ENCODE peak calls at places on chromosomes 1 and 21, in ten cellular contexts. One of them, this sample, is unnamed.

GRCh38 chr1:165381745-165382530 is 25.4 kb upstream of the LMX1A start:
- DNase-seq in COR-L47: no peak
- DNase-seq in RPMI8226: no peak
- DNase-seq in HuH-7.5: no peak
- DNase-seq in EH: peak
- DNase-seq in effector CD4-positive, alpha-beta T cell: no peak
- DNase-seq in NCI-H460: no peak
- DNase-seq in AG10803: peak
- DNase-seq in GOT3: no peak
- DNase-seq in iPS-NIHi11: no peak
- DNase-seq in this sample: no peak

GRCh38 chr1:228969968-228970800 is 234.9 kb downstream of the RHOU start:
- DNase-seq in iPS-NIHi11: no peak
- DNase-seq in effector CD4-positive, alpha-beta T cell: no peak
- DNase-seq in RPMI8226: no peak
- DNase-seq in HuH-7.5: no peak
- DNase-seq in AG10803: no peak
- DNase-seq in EH: no peak
- DNase-seq in COR-L47: no peak
- DNase-seq in GOT3: no peak
- DNase-seq in NCI-H460: no peak
- DNase-seq in this sample: no peak

GRCh38 chr1:66730462-66730861 is 21.8 kb upstream of the DYNLT5 start:
- DNase-seq in AG10803: no peak
- DNase-seq in EH: no peak
- DNase-seq in HuH-7.5: no peak
- DNase-seq in NCI-H460: no peak
- DNase-seq in effector CD4-positive, alpha-beta T cell: no peak
- DNase-seq in COR-L47: no peak
- DNase-seq in iPS-NIHi11: no peak
- DNase-seq in GOT3: no peak
- DNase-seq in RPMI8226: no peak
- DNase-seq in this sample: no peak

GRCh38 chr1:60427194-60427593 is 353.6 kb upstream of the C1orf87 start:
- DNase-seq in NCI-H460: no peak
- DNase-seq in RPMI8226: no peak
- DNase-seq in HuH-7.5: no peak
- DNase-seq in EH: no peak
- DNase-seq in iPS-NIHi11: no peak
- DNase-seq in AG10803: no peak
- DNase-seq in GOT3: no peak
- DNase-seq in COR-L47: no peak
- DNase-seq in effector CD4-positive, alpha-beta T cell: no peak
- DNase-seq in this sample: peak

GRCh38 chr1:154607084-154607747 is 770 bp downstream of the ADAR start:
- DNase-seq in RPMI8226: peak
- DNase-seq in COR-L47: no peak
- DNase-seq in EH: peak
- DNase-seq in NCI-H460: no peak
- DNase-seq in AG10803: peak
- DNase-seq in effector CD4-positive, alpha-beta T cell: no peak
- DNase-seq in iPS-NIHi11: no peak
- DNase-seq in HuH-7.5: peak
- DNase-seq in GOT3: no peak
- DNase-seq in this sample: peak

GRCh38 chr1:65147424-65148177 is 402 bp upstream of the AK4 start:
- DNase-seq in RPMI8226: peak
- DNase-seq in EH: peak
- DNase-seq in iPS-NIHi11: peak
- DNase-seq in AG10803: no peak
- DNase-seq in NCI-H460: no peak
- DNase-seq in HuH-7.5: peak
- DNase-seq in COR-L47: no peak
- DNase-seq in GOT3: peak
- DNase-seq in effector CD4-positive, alpha-beta T cell: no peak
- DNase-seq in this sample: no peak

GRCh38 chr1:1063945-1064831 is 9.9 kb downstream of the RNF223 start:
- DNase-seq in NCI-H460: no peak
- DNase-seq in AG10803: peak
- DNase-seq in EH: peak
- DNase-seq in GOT3: no peak
- DNase-seq in COR-L47: peak
- DNase-seq in effector CD4-positive, alpha-beta T cell: peak
- DNase-seq in iPS-NIHi11: peak
- DNase-seq in RPMI8226: peak
- DNase-seq in HuH-7.5: peak
- DNase-seq in this sample: peak

GRCh38 chr1:111988377-111988742 is 1.1 kb downstream of the KCND3 start:
- DNase-seq in NCI-H460: no peak
- DNase-seq in effector CD4-positive, alpha-beta T cell: no peak
- DNase-seq in EH: no peak
- DNase-seq in RPMI8226: no peak
- DNase-seq in AG10803: no peak
- DNase-seq in GOT3: no peak
- DNase-seq in iPS-NIHi11: no peak
- DNase-seq in COR-L47: no peak
- DNase-seq in HuH-7.5: no peak
- DNase-seq in this sample: no peak

GRCh38 chr1:242216368-242216767 is 217.5 kb upstream of the MAP1LC3C start:
- DNase-seq in effector CD4-positive, alpha-beta T cell: no peak
- DNase-seq in RPMI8226: no peak
- DNase-seq in HuH-7.5: no peak
- DNase-seq in GOT3: no peak
- DNase-seq in COR-L47: no peak
- DNase-seq in EH: no peak
- DNase-seq in AG10803: no peak
- DNase-seq in iPS-NIHi11: no peak
- DNase-seq in NCI-H460: no peak
- DNase-seq in this sample: no peak

GRCh38 chr1:180732866-180733265 is 101.0 kb downstream of the XPR1 start:
- DNase-seq in NCI-H460: no peak
- DNase-seq in effector CD4-positive, alpha-beta T cell: no peak
- DNase-seq in RPMI8226: no peak
- DNase-seq in iPS-NIHi11: no peak
- DNase-seq in HuH-7.5: no peak
- DNase-seq in EH: no peak
- DNase-seq in COR-L47: no peak
- DNase-seq in GOT3: no peak
- DNase-seq in AG10803: no peak
- DNase-seq in this sample: no peak

GRCh38 chr1:157288511-157288910 is 150.3 kb upstream of the ETV3 start:
- DNase-seq in iPS-NIHi11: no peak
- DNase-seq in GOT3: no peak
- DNase-seq in HuH-7.5: no peak
- DNase-seq in AG10803: no peak
- DNase-seq in effector CD4-positive, alpha-beta T cell: no peak
- DNase-seq in NCI-H460: no peak
- DNase-seq in RPMI8226: peak
- DNase-seq in COR-L47: no peak
- DNase-seq in EH: no peak
- DNase-seq in this sample: no peak

GRCh38 chr21:45590726-45591618 is 48.7 kb upstream of the SLC19A1 start:
- DNase-seq in NCI-H460: peak
- DNase-seq in GOT3: no peak
- DNase-seq in COR-L47: no peak
- DNase-seq in HuH-7.5: peak
- DNase-seq in iPS-NIHi11: no peak
- DNase-seq in EH: no peak
- DNase-seq in effector CD4-positive, alpha-beta T cell: peak
- DNase-seq in AG10803: no peak
- DNase-seq in RPMI8226: peak
- DNase-seq in this sample: no peak

GRCh38 chr1:77954521-77954920 is 24.4 kb downstream of the FUBP1 start:
- DNase-seq in GOT3: no peak
- DNase-seq in EH: peak
- DNase-seq in AG10803: no peak
- DNase-seq in HuH-7.5: no peak
- DNase-seq in NCI-H460: no peak
- DNase-seq in iPS-NIHi11: no peak
- DNase-seq in RPMI8226: no peak
- DNase-seq in effector CD4-positive, alpha-beta T cell: no peak
- DNase-seq in COR-L47: no peak
- DNase-seq in this sample: no peak

GRCh38 chr21:34983680-34984086 is 65.4 kb downstream of the RUNX1 start:
- DNase-seq in iPS-NIHi11: no peak
- DNase-seq in COR-L47: no peak
- DNase-seq in GOT3: no peak
- DNase-seq in HuH-7.5: no peak
- DNase-seq in NCI-H460: no peak
- DNase-seq in effector CD4-positive, alpha-beta T cell: no peak
- DNase-seq in EH: peak
- DNase-seq in AG10803: peak
- DNase-seq in RPMI8226: peak
- DNase-seq in this sample: peak

GRCh38 chr1:228087771-228088251 is 5.3 kb downstream of the ARF1 start:
- DNase-seq in effector CD4-positive, alpha-beta T cell: no peak
- DNase-seq in HuH-7.5: no peak
- DNase-seq in RPMI8226: no peak
- DNase-seq in COR-L47: no peak
- DNase-seq in iPS-NIHi11: no peak
- DNase-seq in EH: peak
- DNase-seq in NCI-H460: no peak
- DNase-seq in AG10803: peak
- DNase-seq in GOT3: no peak
- DNase-seq in this sample: peak

GRCh38 chr1:100265931-100266830 is at the start of gene RTCA:
- DNase-seq in EH: peak
- DNase-seq in RPMI8226: peak
- DNase-seq in iPS-NIHi11: peak
- DNase-seq in NCI-H460: peak
- DNase-seq in AG10803: peak
- DNase-seq in HuH-7.5: peak
- DNase-seq in effector CD4-positive, alpha-beta T cell: peak
- DNase-seq in COR-L47: peak
- DNase-seq in GOT3: peak
- DNase-seq in this sample: peak

GRCh38 chr1:85571830-85572229 is 8.7 kb upstream of the CCN1 start:
- DNase-seq in effector CD4-positive, alpha-beta T cell: no peak
- DNase-seq in EH: no peak
- DNase-seq in RPMI8226: no peak
- DNase-seq in HuH-7.5: no peak
- DNase-seq in iPS-NIHi11: no peak
- DNase-seq in COR-L47: no peak
- DNase-seq in GOT3: no peak
- DNase-seq in NCI-H460: no peak
- DNase-seq in AG10803: no peak
- DNase-seq in this sample: peak

GRCh38 chr1:186330758-186331157 is 44.3 kb downstream of the TPR start:
- DNase-seq in NCI-H460: no peak
- DNase-seq in HuH-7.5: no peak
- DNase-seq in EH: no peak
- DNase-seq in RPMI8226: peak
- DNase-seq in iPS-NIHi11: no peak
- DNase-seq in COR-L47: no peak
- DNase-seq in AG10803: no peak
- DNase-seq in effector CD4-positive, alpha-beta T cell: no peak
- DNase-seq in GOT3: no peak
- DNase-seq in this sample: no peak

GRCh38 chr1:11514366-11514765 is 35.4 kb downstream of the DISP3 start:
- DNase-seq in GOT3: no peak
- DNase-seq in RPMI8226: no peak
- DNase-seq in effector CD4-positive, alpha-beta T cell: no peak
- DNase-seq in EH: no peak
- DNase-seq in HuH-7.5: no peak
- DNase-seq in NCI-H460: no peak
- DNase-seq in COR-L47: no peak
- DNase-seq in AG10803: no peak
- DNase-seq in iPS-NIHi11: no peak
- DNase-seq in this sample: no peak

GRCh38 chr1:77649127-77649526 is 33.3 kb downstream of the ZZZ3 start:
- DNase-seq in effector CD4-positive, alpha-beta T cell: no peak
- DNase-seq in HuH-7.5: no peak
- DNase-seq in EH: no peak
- DNase-seq in RPMI8226: no peak
- DNase-seq in AG10803: no peak
- DNase-seq in COR-L47: no peak
- DNase-seq in GOT3: no peak
- DNase-seq in iPS-NIHi11: no peak
- DNase-seq in NCI-H460: no peak
- DNase-seq in this sample: no peak

GRCh38 chr21:31870472-31870871 is 2.3 kb upstream of the HUNK start:
- DNase-seq in HuH-7.5: no peak
- DNase-seq in GOT3: no peak
- DNase-seq in RPMI8226: no peak
- DNase-seq in AG10803: no peak
- DNase-seq in COR-L47: no peak
- DNase-seq in iPS-NIHi11: peak
- DNase-seq in NCI-H460: no peak
- DNase-seq in effector CD4-positive, alpha-beta T cell: no peak
- DNase-seq in EH: no peak
- DNase-seq in this sample: no peak

GRCh38 chr1:219527994-219528393 is 84.9 kb downstream of the ZC3H11B start:
- DNase-seq in HuH-7.5: no peak
- DNase-seq in AG10803: no peak
- DNase-seq in iPS-NIHi11: no peak
- DNase-seq in EH: no peak
- DNase-seq in COR-L47: no peak
- DNase-seq in RPMI8226: no peak
- DNase-seq in effector CD4-positive, alpha-beta T cell: no peak
- DNase-seq in GOT3: no peak
- DNase-seq in NCI-H460: no peak
- DNase-seq in this sample: no peak

GRCh38 chr1:75723989-75724471 is 479 bp upstream of the ACADM start:
- DNase-seq in HuH-7.5: peak
- DNase-seq in iPS-NIHi11: peak
- DNase-seq in NCI-H460: peak
- DNase-seq in COR-L47: peak
- DNase-seq in GOT3: peak
- DNase-seq in RPMI8226: peak
- DNase-seq in EH: peak
- DNase-seq in AG10803: peak
- DNase-seq in effector CD4-positive, alpha-beta T cell: peak
- DNase-seq in this sample: peak

GRCh38 chr1:53408013-53408754 is 51.0 kb upstream of the DMRTB1 start:
- DNase-seq in AG10803: no peak
- DNase-seq in GOT3: no peak
- DNase-seq in COR-L47: no peak
- DNase-seq in effector CD4-positive, alpha-beta T cell: no peak
- DNase-seq in RPMI8226: no peak
- DNase-seq in EH: peak
- DNase-seq in iPS-NIHi11: no peak
- DNase-seq in NCI-H460: no peak
- DNase-seq in HuH-7.5: no peak
- DNase-seq in this sample: no peak

GRCh38 chr1:84849312-84849711 is 43.7 kb downstream of the LPAR3 start:
- DNase-seq in HuH-7.5: no peak
- DNase-seq in iPS-NIHi11: no peak
- DNase-seq in GOT3: no peak
- DNase-seq in RPMI8226: no peak
- DNase-seq in COR-L47: no peak
- DNase-seq in effector CD4-positive, alpha-beta T cell: no peak
- DNase-seq in EH: no peak
- DNase-seq in NCI-H460: no peak
- DNase-seq in AG10803: no peak
- DNase-seq in this sample: no peak

GRCh38 chr1:87449348-87449963 is 120.8 kb downstream of the LMO4 start:
- DNase-seq in GOT3: no peak
- DNase-seq in COR-L47: peak
- DNase-seq in AG10803: no peak
- DNase-seq in EH: no peak
- DNase-seq in RPMI8226: peak
- DNase-seq in iPS-NIHi11: no peak
- DNase-seq in NCI-H460: no peak
- DNase-seq in HuH-7.5: no peak
- DNase-seq in effector CD4-positive, alpha-beta T cell: no peak
- DNase-seq in this sample: peak

GRCh38 chr1:154583691-154584212 is 16.2 kb downstream of the CHRNB2 start:
- DNase-seq in AG10803: peak
- DNase-seq in GOT3: no peak
- DNase-seq in RPMI8226: no peak
- DNase-seq in HuH-7.5: no peak
- DNase-seq in NCI-H460: no peak
- DNase-seq in COR-L47: no peak
- DNase-seq in iPS-NIHi11: no peak
- DNase-seq in effector CD4-positive, alpha-beta T cell: no peak
- DNase-seq in EH: peak
- DNase-seq in this sample: no peak